ENCODE peak calls at places on chromosome 18, in five cellular contexts. B is neuronal stem cell, J is H9, Q is H1, K is mesenchymal stem cell. E is an unnamed sample.

GRCh38 chr18:35193313-35193712 is 47.5 kb upstream of the ZNF397 start:
- DNase-seq in B (no peak), J (no peak), Q (no peak), K (no peak), E (no peak)

GRCh38 chr18:68803371-68803770 is 5.5 kb downstream of the CCDC102B start:
- DNase-seq in B (no peak), J (no peak), Q (no peak), K (peak; percentile 95), E (no peak)

GRCh38 chr18:62982600-62983251 is 267.4 kb downstream of the PHLPP1 start:
- DNase-seq in B (peak; percentile 55), J (peak; percentile 84), Q (peak; percentile 33), K (peak; percentile 58), E (no peak)

GRCh38 chr18:13019301-13019700 is 28.1 kb downstream of the CEP192 start:
- DNase-seq in B (no peak), J (no peak), Q (no peak), K (no peak), E (no peak)

GRCh38 chr18:35024965-35025364 is 16.2 kb upstream of the MAPRE2 start:
- DNase-seq in B (no peak), J (no peak), Q (no peak), K (peak; percentile 94), E (no peak)

GRCh38 chr18:32735781-32736180 is 37.0 kb downstream of the KLHL14 start:
- DNase-seq in B (no peak), J (no peak), Q (no peak), K (peak; percentile 68), E (no peak)

GRCh38 chr18:59140287-59140885 is 702 bp downstream of the SEC11C start:
- DNase-seq in B (peak; percentile 29), J (peak; percentile 55), Q (no peak), K (peak; percentile 70), E (peak; percentile 26)

GRCh38 chr18:8943900-8944870 is 158.3 kb upstream of the NDUFV2 start:
- DNase-seq in B (no peak), J (no peak), Q (no peak), K (peak; percentile 81), E (no peak)

GRCh38 chr18:3319399-3319798 is 57.5 kb downstream of the MYL12B start:
- DNase-seq in B (no peak), J (no peak), Q (no peak), K (no peak), E (no peak)

GRCh38 chr18:68263481-68263880 is 451.4 kb downstream of the TMX3 start:
- DNase-seq in B (no peak), J (no peak), Q (no peak), K (peak; percentile 1), E (no peak)

DNA sequence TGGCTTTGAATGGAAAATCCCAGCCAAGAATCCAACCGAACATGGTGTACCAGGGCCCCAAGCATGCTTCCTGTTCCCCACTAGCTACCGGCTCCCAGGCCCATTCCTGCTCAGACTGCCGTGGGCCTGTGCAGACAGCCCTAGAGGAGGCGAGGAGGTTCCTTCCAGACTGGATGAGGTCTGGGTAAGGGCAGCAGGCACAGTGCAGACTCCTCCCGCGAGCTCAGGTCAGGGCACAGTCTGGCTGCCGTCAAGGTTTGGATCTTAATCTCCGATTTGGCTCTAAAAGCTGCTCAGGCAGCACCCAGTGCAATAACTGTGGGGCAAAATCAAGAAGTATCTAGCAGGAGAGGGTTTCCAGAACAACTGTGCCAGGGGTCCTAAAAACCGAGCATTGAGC is 19.3 kb upstream of the TTR start:
- DNase-seq in B (no peak), J (no peak), Q (no peak), K (no peak), E (no peak)
- H3K4me1 ChIP-seq in B (peaks cover 6% of the 10 kb centered on the region), J (no peaks in the 10 kb centered on the region), Q (no peaks in the 10 kb centered on the region), K (no peaks in the 10 kb centered on the region), E (no peaks in the 10 kb centered on the region)

GRCh38 chr18:48075707-48076093 is 145.2 kb upstream of the SMAD2 start:
- DNase-seq in B (no peak), J (no peak), Q (no peak), K (no peak), E (no peak)

GRCh38 chr18:48078448-48078847 is 148.0 kb upstream of the SMAD2 start:
- DNase-seq in B (no peak), J (no peak), Q (no peak), K (no peak), E (no peak)

GRCh38 chr18:48076461-48076860 is 146.0 kb upstream of the SMAD2 start:
- DNase-seq in B (no peak), J (no peak), Q (no peak), K (no peak), E (no peak)

GRCh38 chr18:48074929-48075706 is 144.7 kb upstream of the SMAD2 start:
- DNase-seq in B (no peak), J (no peak), Q (no peak), K (no peak), E (no peak)

GRCh38 chr18:48077291-48077690 is 146.8 kb upstream of the SMAD2 start:
- DNase-seq in B (no peak), J (no peak), Q (no peak), K (no peak), E (no peak)
- H2BK12ac ChIP-seq in B (no peak overlapping the region), J (no peak overlapping the region), Q (no peak overlapping the region), K (no peak overlapping the region), E (no peak overlapping the region)

GRCh38 chr18:78974115-78974740 is 5.4 kb upstream of the SALL3 start:
- DNase-seq in B (no peak), J (peak; percentile 66), Q (no peak), K (no peak), E (no peak)

GRCh38 chr18:78971511-78972245 is 7.9 kb upstream of the SALL3 start:
- DNase-seq in B (no peak), J (peak; percentile 22), Q (no peak), K (no peak), E (no peak)

GRCh38 chr18:78972385-78972918 is 7.2 kb upstream of the SALL3 start:
- DNase-seq in B (no peak), J (peak; percentile 41), Q (no peak), K (no peak), E (no peak)

GRCh38 chr18:78973357-78974083 is 6.1 kb upstream of the SALL3 start:
- DNase-seq in B (no peak), J (no peak), Q (no peak), K (no peak), E (no peak)

GRCh38 chr18:78972930-78973331 is 6.7 kb upstream of the SALL3 start:
- DNase-seq in B (no peak), J (no peak), Q (no peak), K (no peak), E (no peak)
- H3K9me3 ChIP-seq in B (peaks cover 4% of the 10 kb centered on the region), J (no peaks in the 10 kb centered on the region), Q (no peaks in the 10 kb centered on the region), K (peaks cover 3% of the 10 kb centered on the region), E (peaks cover 3% of the 10 kb centered on the region)

DNA sequence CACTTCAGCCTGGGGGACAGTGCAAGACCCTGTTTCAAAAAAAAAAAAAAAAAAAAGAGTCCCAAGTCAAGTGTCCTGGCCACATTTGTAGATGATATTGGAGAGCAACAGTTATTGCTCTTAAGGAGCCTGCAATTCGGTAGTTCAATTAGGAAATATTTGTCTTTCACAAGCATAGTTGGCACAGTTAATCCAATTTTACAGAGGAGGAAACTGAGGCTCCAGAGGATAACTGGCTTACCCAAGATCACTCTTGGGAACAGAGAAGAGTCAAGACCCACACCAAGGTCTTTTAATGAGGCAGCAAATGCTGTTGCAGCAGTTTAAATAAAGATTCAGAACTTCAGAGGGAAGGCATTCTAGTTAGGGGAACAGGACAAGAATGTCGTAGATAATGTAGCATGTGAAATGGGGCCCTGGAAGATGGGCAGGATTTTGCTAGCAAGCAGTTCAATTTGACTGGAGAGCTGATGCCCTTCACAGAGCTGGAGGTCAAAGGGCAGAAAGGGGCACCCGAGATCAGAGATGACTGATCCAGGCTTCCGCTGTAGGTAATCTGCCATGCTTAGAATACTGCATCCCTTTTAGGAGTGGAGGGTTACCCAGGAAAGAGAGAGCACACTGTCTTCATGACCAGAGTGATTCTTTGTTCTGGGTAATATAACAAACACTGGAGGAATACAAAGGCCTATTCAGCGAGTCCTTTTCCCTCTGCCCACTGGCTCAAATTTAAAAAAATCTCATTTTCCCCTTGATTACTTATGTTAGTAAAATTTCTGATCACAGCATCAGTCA is 3.0 kb downstream of the NPC1 start:
- DNase-seq in B (no peak), J (no peak), Q (no peak), K (no peak), E (no peak)
- H3K4me1 ChIP-seq in B (peaks cover 11% of the 10 kb centered on the region), J (peaks cover 4% of the 10 kb centered on the region), Q (peaks cover 3% of the 10 kb centered on the region), K (peaks cover 19% of the 10 kb centered on the region), E (peaks cover 13% of the 10 kb centered on the region)

DNA sequence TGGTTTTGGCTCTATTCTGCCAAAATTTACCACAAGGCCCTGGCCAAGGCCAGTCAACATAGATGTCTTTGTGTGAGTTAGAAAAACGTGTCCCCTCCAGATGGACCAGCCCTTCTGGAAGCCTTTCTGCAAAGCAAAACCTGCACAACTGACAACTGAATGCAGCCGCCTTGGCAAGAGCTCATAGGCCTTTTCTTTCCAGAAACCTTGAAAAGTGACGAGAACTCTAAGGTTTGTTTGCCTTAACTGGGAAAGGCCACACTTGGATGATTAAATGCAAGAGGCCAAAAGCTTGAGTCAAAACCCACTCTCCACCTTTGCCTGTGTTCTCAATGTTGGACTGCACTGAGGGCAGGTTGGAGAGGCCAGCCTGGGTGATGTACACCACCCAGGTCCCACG is 103.9 kb downstream of the COLEC12 start:
- DNase-seq in B (no peak), J (no peak), Q (no peak), K (no peak), E (no peak)
- H2BK12ac ChIP-seq in B (no peak overlapping the region), J (no peak overlapping the region), Q (no peak overlapping the region), K (no peak overlapping the region), E (no peak overlapping the region)

GRCh38 chr18:14106906-14107305 is 25.3 kb downstream of the ZNF519 start:
- DNase-seq in B (no peak), J (no peak), Q (no peak), K (no peak), E (no peak)
- H3K9me3 ChIP-seq in B (peaks cover 20% of the 10 kb centered on the region), J (peaks cover 41% of the 10 kb centered on the region), Q (peaks cover 32% of the 10 kb centered on the region), K (peaks cover 67% of the 10 kb centered on the region), E (peaks cover 7% of the 10 kb centered on the region)

GRCh38 chr18:74284501-74285004 is 7.2 kb downstream of the CYB5A start:
- DNase-seq in B (peak; percentile 38), J (no peak), Q (no peak), K (no peak), E (no peak)
- H3K4me1 ChIP-seq in B (peaks cover 32% of the 10 kb centered on the region), J (peaks cover 41% of the 10 kb centered on the region), Q (peaks cover 41% of the 10 kb centered on the region), K (peaks cover 10% of the 10 kb centered on the region), E (peaks cover 24% of the 10 kb centered on the region)

DNA sequence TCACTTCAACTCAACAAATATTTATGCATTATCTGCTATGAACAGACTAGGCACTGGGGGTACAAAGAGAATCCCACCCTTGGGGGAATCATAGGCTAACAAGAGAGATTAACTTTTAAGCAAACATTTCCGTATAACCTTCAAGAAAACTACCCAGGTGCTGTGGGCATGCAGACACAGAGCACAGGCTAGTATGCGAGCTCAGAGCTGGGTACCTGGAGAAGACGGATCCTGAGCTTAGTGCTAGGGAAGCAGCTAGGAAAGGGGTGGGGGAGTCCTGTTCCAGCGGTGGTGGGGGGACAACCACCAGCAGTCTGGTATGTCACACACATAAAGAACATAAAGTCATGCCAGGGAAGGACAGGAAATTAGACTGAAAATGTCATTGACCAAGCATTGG is 17.5 kb upstream of the DSG3 start:
- DNase-seq in B (no peak), J (no peak), Q (no peak), K (no peak), E (no peak)
- H2BK12ac ChIP-seq in B (no peak overlapping the region), J (no peak overlapping the region), Q (no peak overlapping the region), K (peak overlapping the region; percentile 54), E (no peak overlapping the region)

E was measured in trophoblast cell.